ENCODE peak calls at places on chromosomes 6 and 20, in six cellular contexts. P, U, Y, E, T and H are unnamed samples.

GRCh38 chr6:85450578-85450884 is 648 bp downstream of the NT5E start:
- DNase-seq in P (no peak), U (no peak), Y (no peak), E (no peak), T (no peak), H (no peak)

GRCh38 chr6:14887986-14888574 is 357.8 kb upstream of the JARID2 start:
- DNase-seq in P (no peak), U (no peak), Y (no peak), E (no peak), T (no peak), H (no peak)

GRCh38 chr6:108630050-108630714 is 69.5 kb downstream of the FOXO3 start:
- DNase-seq in P (no peak), U (no peak), Y (no peak), E (no peak), T (no peak), H (no peak)

GRCh38 chr20:34773726-34774125 is 51.7 kb downstream of the NCOA6 start:
- DNase-seq in P (peak), U (no peak), Y (no peak), E (no peak), T (no peak), H (no peak)

GRCh38 chr20:59253779-59254319 is 46.6 kb upstream of the EDN3 start:
- DNase-seq in P (no peak), U (no peak), Y (no peak), E (no peak), T (no peak), H (peak)

GRCh38 chr6:158284340-158285210 is 27.7 kb upstream of the TULP4 start:
- DNase-seq in P (peak), U (peak), Y (no peak), E (no peak), T (no peak), H (no peak)

GRCh38 chr6:77010931-77011542 is 452.3 kb downstream of the HTR1B start:
- DNase-seq in P (no peak), U (no peak), Y (no peak), E (no peak), T (no peak), H (no peak)

GRCh38 chr6:116304538-116305097 is 24.9 kb upstream of the TSPYL1 start:
- DNase-seq in P (no peak), U (no peak), Y (no peak), E (no peak), T (no peak), H (no peak)

GRCh38 chr20:62370115-62370806 is 3.1 kb upstream of the LAMA5 start:
- DNase-seq in P (peak), U (no peak), Y (no peak), E (peak), T (peak), H (peak)

GRCh38 chr20:33732166-33732970 is 572 bp downstream of the ZNF341 start:
- DNase-seq in P (peak), U (peak), Y (peak), E (no peak), T (peak), H (peak)

GRCh38 chr6:30061766-30062458 is 847 bp downstream of the POLR1H start:
- DNase-seq in P (peak), U (no peak), Y (no peak), E (no peak), T (peak), H (no peak)

GRCh38 chr6:150038202-150038830 is 13.0 kb upstream of the RAET1L start:
- DNase-seq in P (no peak), U (no peak), Y (no peak), E (no peak), T (no peak), H (no peak)

GRCh38 chr6:144710207-144710606 is 425.1 kb downstream of the UTRN start:
- DNase-seq in P (peak), U (no peak), Y (no peak), E (peak), T (peak), H (peak)

GRCh38 chr20:7776148-7776547 is 164.1 kb downstream of the HAO1 start:
- DNase-seq in P (no peak), U (no peak), Y (no peak), E (no peak), T (no peak), H (no peak)

GRCh38 chr6:1322725-1323219 is 10.9 kb downstream of the FOXQ1 start:
- DNase-seq in P (peak), U (peak), Y (no peak), E (no peak), T (no peak), H (no peak)

GRCh38 chr6:47977314-47977713 is 133.7 kb downstream of the PTCHD4 start:
- DNase-seq in P (no peak), U (no peak), Y (no peak), E (no peak), T (peak), H (no peak)

GRCh38 chr20:58308680-58309527 is 611 bp upstream of the RAB22A start:
- DNase-seq in P (peak), U (peak), Y (peak), E (peak), T (peak), H (peak)